ENCODE peak calls at places on chromosomes 16 and 17, in ten cellular contexts. C, R, Y, P, Z, A, X, O, H and T are unnamed samples.

GRCh38 chr17:36131931-36132330 is 28.3 kb downstream of the CCL4 start:
- DNase-seq in C (no peak), R (no peak), Y (no peak), P (no peak), Z (no peak), A (no peak), X (no peak), O (no peak), H (no peak), T (no peak)

GRCh38 chr16:69662901-69663300 is 63.5 kb downstream of the NQO1 start:
- DNase-seq in C (no peak), R (no peak), Y (no peak), P (no peak), Z (no peak), A (no peak), X (no peak), O (no peak), H (no peak), T (no peak)

GRCh38 chr17:4313482-4314114 is 49.8 kb upstream of the ANKFY1 start:
- DNase-seq in C (no peak), R (no peak), Y (no peak), P (no peak), Z (no peak), A (no peak), X (no peak), O (no peak), H (no peak), T (no peak)

GRCh38 chr17:4738136-4739121 is 1.2 kb upstream of the ZMYND15 start:
- DNase-seq in C (no peak), R (no peak), Y (no peak), P (peak), Z (no peak), A (no peak), X (no peak), O (no peak), H (no peak), T (peak)

GRCh38 chr16:29674188-29674587 is 4.8 kb upstream of the QPRT start:
- DNase-seq in C (peak), R (peak), Y (peak), P (peak), Z (peak), A (peak), X (no peak), O (no peak), H (no peak), T (no peak)

GRCh38 chr17:48814504-48814903 is 2.5 kb downstream of the TTLL6 start:
- DNase-seq in C (peak), R (peak), Y (peak), P (peak), Z (no peak), A (peak), X (no peak), O (no peak), H (no peak), T (no peak)

GRCh38 chr17:83083368-83084201 is 4.2 kb downstream of the METRNL start:
- DNase-seq in C (peak), R (peak), Y (peak), P (peak), Z (no peak), A (peak), X (no peak), O (no peak), H (no peak), T (peak)

GRCh38 chr16:17447273-17447672 is 23.5 kb downstream of the XYLT1 start:
- DNase-seq in C (no peak), R (no peak), Y (no peak), P (no peak), Z (no peak), A (no peak), X (no peak), O (no peak), H (no peak), T (no peak)

GRCh38 chr16:6797223-6797622 is 535.4 kb upstream of the RBFOX1 start:
- DNase-seq in C (no peak), R (no peak), Y (no peak), P (no peak), Z (no peak), A (no peak), X (no peak), O (no peak), H (no peak), T (no peak)

GRCh38 chr17:80831481-80831880 is 160.2 kb upstream of the CHMP6 start:
- DNase-seq in C (no peak), R (no peak), Y (no peak), P (no peak), Z (no peak), A (no peak), X (no peak), O (no peak), H (no peak), T (no peak)

GRCh38 chr17:82065638-82066303 is at the start of gene DUS1L:
- DNase-seq in C (peak), R (peak), Y (peak), P (no peak), Z (no peak), A (peak), X (no peak), O (peak), H (no peak), T (no peak)

GRCh38 chr17:43543771-43544575 is 2.2 kb downstream of the ETV4 start:
- DNase-seq in C (no peak), R (no peak), Y (no peak), P (no peak), Z (no peak), A (no peak), X (no peak), O (no peak), H (no peak), T (no peak)

GRCh38 chr17:34820166-34820920 is 140.9 kb downstream of the CCT6B start:
- DNase-seq in C (no peak), R (no peak), Y (no peak), P (no peak), Z (no peak), A (no peak), X (no peak), O (no peak), H (no peak), T (no peak)

GRCh38 chr16:67936124-67936875 is at the start of gene PSMB10:
- DNase-seq in C (peak), R (peak), Y (no peak), P (peak), Z (no peak), A (peak), X (no peak), O (peak), H (no peak), T (no peak)

GRCh38 chr16:12565423-12565822 is 238.3 kb downstream of the CPPED1 start:
- DNase-seq in C (no peak), R (no peak), Y (no peak), P (no peak), Z (no peak), A (no peak), X (no peak), O (no peak), H (no peak), T (no peak)

GRCh38 chr17:41013606-41014005 is 4.7 kb upstream of the KRTAP3-1 start:
- DNase-seq in C (peak), R (no peak), Y (no peak), P (no peak), Z (no peak), A (peak), X (no peak), O (no peak), H (no peak), T (no peak)

GRCh38 chr16:77376358-77376757 is 58.5 kb downstream of the ADAMTS18 start:
- DNase-seq in C (no peak), R (no peak), Y (no peak), P (no peak), Z (no peak), A (peak), X (no peak), O (no peak), H (no peak), T (no peak)

GRCh38 chr17:81066072-81066471 is 31.1 kb downstream of the BAIAP2 start:
- DNase-seq in C (no peak), R (no peak), Y (no peak), P (no peak), Z (no peak), A (peak), X (no peak), O (no peak), H (no peak), T (no peak)

GRCh38 chr16:76059186-76059585 is 218.0 kb upstream of the CNTNAP4 start:
- DNase-seq in C (no peak), R (no peak), Y (no peak), P (no peak), Z (no peak), A (no peak), X (peak), O (no peak), H (no peak), T (no peak)

GRCh38 chr17:75502746-75503329 is 12.5 kb downstream of the CASKIN2 start:
- DNase-seq in C (no peak), R (peak), Y (no peak), P (no peak), Z (no peak), A (no peak), X (no peak), O (no peak), H (no peak), T (no peak)

GRCh38 chr16:30088237-30088831 is 3.4 kb downstream of the TBX6 start:
- DNase-seq in C (no peak), R (no peak), Y (no peak), P (no peak), Z (no peak), A (no peak), X (no peak), O (no peak), H (no peak), T (no peak)

GRCh38 chr16:634996-635395 is 1.1 kb downstream of the METTL26 start:
- DNase-seq in C (no peak), R (no peak), Y (peak), P (no peak), Z (no peak), A (no peak), X (no peak), O (no peak), H (no peak), T (no peak)

GRCh38 chr17:44278006-44278405 is 10.1 kb upstream of the SLC4A1 start:
- DNase-seq in C (peak), R (no peak), Y (no peak), P (no peak), Z (no peak), A (peak), X (no peak), O (no peak), H (no peak), T (peak)

GRCh38 chr17:82250868-82251500 is 22.1 kb downstream of the SLC16A3 start:
- DNase-seq in C (no peak), R (no peak), Y (no peak), P (no peak), Z (no peak), A (no peak), X (no peak), O (no peak), H (no peak), T (no peak)

GRCh38 chr17:82611140-82612058 is 36.8 kb downstream of the WDR45B start:
- DNase-seq in C (peak), R (peak), Y (no peak), P (peak), Z (no peak), A (no peak), X (no peak), O (no peak), H (no peak), T (no peak)

GRCh38 chr17:15351925-15352324 is 10.5 kb upstream of the TEKT3 start:
- DNase-seq in C (peak), R (no peak), Y (no peak), P (no peak), Z (no peak), A (peak), X (no peak), O (no peak), H (no peak), T (no peak)

GRCh38 chr17:57097832-57098421 is 12.9 kb downstream of the AKAP1 start:
- DNase-seq in C (peak), R (no peak), Y (no peak), P (no peak), Z (no peak), A (peak), X (no peak), O (no peak), H (no peak), T (peak)

GRCh38 chr16:57143125-57143965 is 42.5 kb downstream of the PSME3IP1 start:
- DNase-seq in C (no peak), R (no peak), Y (no peak), P (no peak), Z (peak), A (no peak), X (no peak), O (no peak), H (no peak), T (no peak)

GRCh38 chr17:78450696-78451344 is 72.4 kb downstream of the PGS1 start:
- DNase-seq in C (no peak), R (no peak), Y (no peak), P (no peak), Z (no peak), A (no peak), X (no peak), O (no peak), H (no peak), T (no peak)

GRCh38 chr17:57463103-57463885 is 207.0 kb downstream of the MSI2 start:
- DNase-seq in C (peak), R (no peak), Y (no peak), P (peak), Z (no peak), A (peak), X (no peak), O (no peak), H (no peak), T (peak)

GRCh38 chr17:35825206-35825605 is 15.9 kb downstream of the TAF15 start:
- DNase-seq in C (no peak), R (no peak), Y (no peak), P (no peak), Z (no peak), A (no peak), X (no peak), O (no peak), H (no peak), T (no peak)

GRCh38 chr17:39209317-39210092 is 9.4 kb downstream of the RPL19 start:
- DNase-seq in C (peak), R (peak), Y (peak), P (no peak), Z (no peak), A (peak), X (no peak), O (peak), H (no peak), T (no peak)

GRCh38 chr17:68198931-68199836 is 48.7 kb upstream of the AMZ2 start:
- DNase-seq in C (no peak), R (no peak), Y (no peak), P (no peak), Z (no peak), A (peak), X (no peak), O (no peak), H (no peak), T (no peak)